ENCODE peak calls at places on chromosomes 5 and 9, in nine cellular contexts. One of them, this sample, is unnamed.
A peak's percentile ranks its signal among the peaks of the same experiment; 100 is the strongest.

GRCh38 chr5:148934895-148935400 is 108.5 kb downstream of the ADRB2 start:
- DNase-seq in AG09309: no peak
- DNase-seq in psoas muscle: no peak
- DNase-seq in body of pancreas: no peak
- DNase-seq in spleen: no peak
- DNase-seq in CD8-positive, alpha-beta memory T cell: no peak
- DNase-seq in neural progenitor cell: no peak
- DNase-seq in HAP-1: no peak
- DNase-seq in right atrium auricular region: no peak
- DNase-seq in this sample: no peak

GRCh38 chr9:124340219-124341069 is 74.8 kb downstream of the PSMB7 start:
- DNase-seq in AG09309: no peak
- DNase-seq in psoas muscle: no peak
- DNase-seq in body of pancreas: no peak
- DNase-seq in spleen: no peak
- DNase-seq in CD8-positive, alpha-beta memory T cell: no peak
- DNase-seq in neural progenitor cell: no peak
- DNase-seq in HAP-1: no peak
- DNase-seq in right atrium auricular region: no peak
- DNase-seq in this sample: peak; percentile 25

GRCh38 chr9:113349434-113350337 is at the start of gene BSPRY:
- DNase-seq in AG09309: no peak
- DNase-seq in psoas muscle: no peak
- DNase-seq in body of pancreas: peak; percentile 70
- DNase-seq in spleen: peak; percentile 85
- DNase-seq in CD8-positive, alpha-beta memory T cell: peak; percentile 51
- DNase-seq in neural progenitor cell: peak; percentile 66
- DNase-seq in HAP-1: peak; percentile 39
- DNase-seq in right atrium auricular region: no peak
- DNase-seq in this sample: peak; percentile 53

GRCh38 chr5:32445831-32446614 is 1.5 kb upstream of the ZFR start:
- DNase-seq in AG09309: no peak
- DNase-seq in psoas muscle: no peak
- DNase-seq in body of pancreas: no peak
- DNase-seq in spleen: no peak
- DNase-seq in CD8-positive, alpha-beta memory T cell: no peak
- DNase-seq in neural progenitor cell: no peak
- DNase-seq in HAP-1: no peak
- DNase-seq in right atrium auricular region: no peak
- DNase-seq in this sample: no peak

GRCh38 chr5:38382898-38383297 is 124.5 kb downstream of the EGFLAM start:
- DNase-seq in AG09309: no peak
- DNase-seq in psoas muscle: peak; percentile 35
- DNase-seq in body of pancreas: peak; percentile 71
- DNase-seq in spleen: peak; percentile 76
- DNase-seq in CD8-positive, alpha-beta memory T cell: peak; percentile 41
- DNase-seq in neural progenitor cell: peak; percentile 81
- DNase-seq in HAP-1: peak; percentile 79
- DNase-seq in right atrium auricular region: peak; percentile 67
- DNase-seq in this sample: peak; percentile 63

GRCh38 chr5:33343661-33344327 is 97.0 kb upstream of the TARS1 start:
- DNase-seq in AG09309: no peak
- DNase-seq in psoas muscle: no peak
- DNase-seq in body of pancreas: no peak
- DNase-seq in spleen: no peak
- DNase-seq in CD8-positive, alpha-beta memory T cell: no peak
- DNase-seq in neural progenitor cell: no peak
- DNase-seq in HAP-1: no peak
- DNase-seq in right atrium auricular region: no peak
- DNase-seq in this sample: no peak

GRCh38 chr5:66222455-66222854 is 78.4 kb downstream of the SREK1 start:
- DNase-seq in AG09309: no peak
- DNase-seq in psoas muscle: no peak
- DNase-seq in body of pancreas: no peak
- DNase-seq in spleen: no peak
- DNase-seq in CD8-positive, alpha-beta memory T cell: no peak
- DNase-seq in neural progenitor cell: no peak
- DNase-seq in HAP-1: no peak
- DNase-seq in right atrium auricular region: no peak
- DNase-seq in this sample: no peak

GRCh38 chr5:43019615-43020293 is 20.4 kb downstream of the ANXA2R start:
- DNase-seq in AG09309: no peak
- DNase-seq in psoas muscle: peak; percentile 61
- DNase-seq in body of pancreas: peak; percentile 62
- DNase-seq in spleen: peak; percentile 93
- DNase-seq in CD8-positive, alpha-beta memory T cell: peak; percentile 87
- DNase-seq in neural progenitor cell: peak; percentile 89
- DNase-seq in HAP-1: peak; percentile 81
- DNase-seq in right atrium auricular region: no peak
- DNase-seq in this sample: peak; percentile 81

DNA sequence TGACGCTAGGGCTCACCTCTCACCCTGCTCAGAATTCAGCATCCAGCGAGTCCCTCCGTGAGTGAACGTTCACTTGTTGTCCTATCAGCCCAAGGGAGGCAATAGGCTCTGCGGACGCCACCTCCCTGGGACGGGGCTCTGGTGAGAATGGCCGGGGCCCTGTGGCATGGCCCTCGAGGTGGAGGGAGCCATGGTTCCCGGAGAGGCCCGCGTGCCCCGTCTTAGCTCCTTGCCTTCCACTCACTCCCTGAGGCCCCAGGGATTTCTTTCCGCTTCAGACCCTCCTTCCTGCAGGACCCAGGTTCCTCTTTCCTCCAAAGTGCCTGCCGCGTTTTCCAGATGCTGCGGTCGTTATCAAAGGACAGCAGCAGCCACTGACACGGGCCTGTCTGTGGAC is 21.5 kb downstream of the EXOC3 start:
- DNase-seq in AG09309: no peak
- DNase-seq in psoas muscle: no peak
- DNase-seq in body of pancreas: no peak
- DNase-seq in spleen: peak; percentile 76
- DNase-seq in CD8-positive, alpha-beta memory T cell: no peak
- DNase-seq in neural progenitor cell: no peak
- DNase-seq in HAP-1: no peak
- DNase-seq in right atrium auricular region: no peak
- DNase-seq in this sample: no peak
- H3K4me3 ChIP-seq in AG09309: no peak overlapping the region
- H3K4me3 ChIP-seq in psoas muscle: no peak overlapping the region
- H3K4me3 ChIP-seq in body of pancreas: no peak overlapping the region
- H3K4me3 ChIP-seq in spleen: no peak overlapping the region
- H3K4me3 ChIP-seq in CD8-positive, alpha-beta memory T cell: peak overlapping the region; percentile 19
- H3K4me3 ChIP-seq in neural progenitor cell: no peak overlapping the region
- H3K4me3 ChIP-seq in HAP-1: no peak overlapping the region
- H3K4me3 ChIP-seq in right atrium auricular region: no peak overlapping the region
- H3K4me3 ChIP-seq in this sample: no peak overlapping the region

GRCh38 chr5:58456486-58456885 is 3.4 kb downstream of the PLK2 start:
- DNase-seq in AG09309: no peak
- DNase-seq in psoas muscle: no peak
- DNase-seq in body of pancreas: no peak
- DNase-seq in spleen: no peak
- DNase-seq in CD8-positive, alpha-beta memory T cell: no peak
- DNase-seq in neural progenitor cell: no peak
- DNase-seq in HAP-1: no peak
- DNase-seq in right atrium auricular region: no peak
- DNase-seq in this sample: no peak

GRCh38 chr5:58455495-58455894 is 4.4 kb downstream of the PLK2 start:
- DNase-seq in AG09309: no peak
- DNase-seq in psoas muscle: no peak
- DNase-seq in body of pancreas: no peak
- DNase-seq in spleen: no peak
- DNase-seq in CD8-positive, alpha-beta memory T cell: no peak
- DNase-seq in neural progenitor cell: no peak
- DNase-seq in HAP-1: no peak
- DNase-seq in right atrium auricular region: no peak
- DNase-seq in this sample: no peak

GRCh38 chr5:58457040-58457439 is 2.8 kb downstream of the PLK2 start:
- DNase-seq in AG09309: no peak
- DNase-seq in psoas muscle: no peak
- DNase-seq in body of pancreas: no peak
- DNase-seq in spleen: no peak
- DNase-seq in CD8-positive, alpha-beta memory T cell: no peak
- DNase-seq in neural progenitor cell: no peak
- DNase-seq in HAP-1: no peak
- DNase-seq in right atrium auricular region: no peak
- DNase-seq in this sample: no peak

GRCh38 chr5:58455066-58455465 is 4.8 kb downstream of the PLK2 start:
- DNase-seq in AG09309: peak; percentile 70
- DNase-seq in psoas muscle: no peak
- DNase-seq in body of pancreas: no peak
- DNase-seq in spleen: no peak
- DNase-seq in CD8-positive, alpha-beta memory T cell: no peak
- DNase-seq in neural progenitor cell: no peak
- DNase-seq in HAP-1: no peak
- DNase-seq in right atrium auricular region: no peak
- DNase-seq in this sample: no peak

GRCh38 chr5:58455966-58456365 is 3.9 kb downstream of the PLK2 start:
- DNase-seq in AG09309: no peak
- DNase-seq in psoas muscle: no peak
- DNase-seq in body of pancreas: no peak
- DNase-seq in spleen: no peak
- DNase-seq in CD8-positive, alpha-beta memory T cell: no peak
- DNase-seq in neural progenitor cell: no peak
- DNase-seq in HAP-1: no peak
- DNase-seq in right atrium auricular region: no peak
- DNase-seq in this sample: no peak
- H3K4me3 ChIP-seq in AG09309: peak overlapping the region; percentile 18
- H3K4me3 ChIP-seq in psoas muscle: peak overlapping the region; percentile 86
- H3K4me3 ChIP-seq in body of pancreas: no peak overlapping the region
- H3K4me3 ChIP-seq in spleen: peak overlapping the region; percentile 69
- H3K4me3 ChIP-seq in CD8-positive, alpha-beta memory T cell: no peak overlapping the region
- H3K4me3 ChIP-seq in neural progenitor cell: no peak overlapping the region
- H3K4me3 ChIP-seq in HAP-1: no peak overlapping the region
- H3K4me3 ChIP-seq in right atrium auricular region: peak overlapping the region; percentile 97
- H3K4me3 ChIP-seq in this sample: peak overlapping the region; percentile 78

DNA sequence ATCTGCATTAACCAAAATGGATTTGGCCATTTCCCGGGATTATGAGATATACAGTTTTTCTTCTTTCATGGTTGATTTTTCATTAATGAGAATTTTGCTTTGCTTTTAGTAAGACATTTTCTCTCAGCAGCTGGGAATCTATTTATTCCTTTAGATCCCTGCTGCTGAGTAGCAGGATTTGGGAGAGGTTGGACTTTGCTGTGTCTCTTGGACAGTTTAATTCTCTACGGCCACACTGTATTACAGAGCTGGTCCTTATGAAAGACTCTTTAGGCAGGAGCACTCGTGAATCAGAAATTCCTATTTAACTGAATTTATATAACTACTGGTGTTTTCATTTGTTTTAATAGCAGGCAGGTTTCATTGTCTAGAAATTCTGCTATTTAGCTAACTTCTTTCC is 1.6 kb downstream of the UNC13B start:
- DNase-seq in AG09309: no peak
- DNase-seq in psoas muscle: no peak
- DNase-seq in body of pancreas: no peak
- DNase-seq in spleen: no peak
- DNase-seq in CD8-positive, alpha-beta memory T cell: no peak
- DNase-seq in neural progenitor cell: no peak
- DNase-seq in HAP-1: no peak
- DNase-seq in right atrium auricular region: no peak
- DNase-seq in this sample: no peak
- H3K4me3 ChIP-seq in AG09309: no peak overlapping the region
- H3K4me3 ChIP-seq in psoas muscle: peak overlapping the region; percentile 80
- H3K4me3 ChIP-seq in body of pancreas: no peak overlapping the region
- H3K4me3 ChIP-seq in spleen: no peak overlapping the region
- H3K4me3 ChIP-seq in CD8-positive, alpha-beta memory T cell: no peak overlapping the region
- H3K4me3 ChIP-seq in neural progenitor cell: peak overlapping the region; percentile 85
- H3K4me3 ChIP-seq in HAP-1: peak overlapping the region; percentile 80
- H3K4me3 ChIP-seq in right atrium auricular region: peak overlapping the region; percentile 83
- H3K4me3 ChIP-seq in this sample: peak overlapping the region; percentile 76

GRCh38 chr9:136671254-136671614 is 8.5 kb downstream of the EGFL7 start:
- DNase-seq in AG09309: no peak
- DNase-seq in psoas muscle: no peak
- DNase-seq in body of pancreas: peak; percentile 56
- DNase-seq in spleen: no peak
- DNase-seq in CD8-positive, alpha-beta memory T cell: no peak
- DNase-seq in neural progenitor cell: no peak
- DNase-seq in HAP-1: no peak
- DNase-seq in right atrium auricular region: no peak
- DNase-seq in this sample: no peak

GRCh38 chr9:136667940-136668760 is 5.4 kb downstream of the EGFL7 start:
- DNase-seq in AG09309: no peak
- DNase-seq in psoas muscle: no peak
- DNase-seq in body of pancreas: no peak
- DNase-seq in spleen: no peak
- DNase-seq in CD8-positive, alpha-beta memory T cell: no peak
- DNase-seq in neural progenitor cell: no peak
- DNase-seq in HAP-1: no peak
- DNase-seq in right atrium auricular region: no peak
- DNase-seq in this sample: no peak

GRCh38 chr9:136668983-136669790 is 6.5 kb downstream of the EGFL7 start:
- DNase-seq in AG09309: no peak
- DNase-seq in psoas muscle: no peak
- DNase-seq in body of pancreas: peak; percentile 71
- DNase-seq in spleen: no peak
- DNase-seq in CD8-positive, alpha-beta memory T cell: no peak
- DNase-seq in neural progenitor cell: no peak
- DNase-seq in HAP-1: peak; percentile 44
- DNase-seq in right atrium auricular region: no peak
- DNase-seq in this sample: no peak

GRCh38 chr9:136670571-136671253 is 8.0 kb downstream of the EGFL7 start:
- DNase-seq in AG09309: no peak
- DNase-seq in psoas muscle: no peak
- DNase-seq in body of pancreas: no peak
- DNase-seq in spleen: no peak
- DNase-seq in CD8-positive, alpha-beta memory T cell: no peak
- DNase-seq in neural progenitor cell: no peak
- DNase-seq in HAP-1: no peak
- DNase-seq in right atrium auricular region: no peak
- DNase-seq in this sample: no peak

DNA sequence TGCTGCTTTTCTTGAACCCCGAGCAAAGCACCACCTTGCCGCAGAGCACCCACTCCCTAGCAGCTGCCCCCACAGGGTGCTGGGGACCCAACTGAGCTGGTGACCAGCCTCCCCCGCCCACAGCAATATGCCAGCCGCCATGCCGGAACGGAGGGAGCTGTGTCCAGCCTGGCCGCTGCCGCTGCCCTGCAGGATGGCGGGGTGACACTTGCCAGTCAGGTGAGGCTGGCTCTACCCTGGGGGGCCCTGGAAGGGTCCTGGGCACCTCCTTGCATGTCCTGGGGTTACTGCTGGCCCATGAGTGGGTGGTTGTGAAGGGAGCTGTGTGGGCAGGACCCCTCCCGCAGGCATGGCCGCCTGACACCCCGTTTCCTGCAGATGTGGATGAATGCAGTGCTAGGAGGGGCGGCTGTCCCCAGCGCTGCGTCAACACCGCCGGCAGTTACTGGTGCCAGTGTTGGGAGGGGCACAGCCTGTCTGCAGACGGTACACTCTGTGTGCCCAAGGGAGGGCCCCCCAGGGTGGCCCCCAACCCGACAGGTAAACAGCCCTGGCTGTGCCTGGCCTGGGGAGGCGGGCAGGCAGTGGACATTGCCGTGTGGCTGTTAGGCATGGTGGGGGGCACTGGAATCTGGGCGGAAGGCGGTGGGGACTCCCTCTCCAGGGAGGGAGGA is 7.2 kb downstream of the EGFL7 start:
- DNase-seq in AG09309: no peak
- DNase-seq in psoas muscle: no peak
- DNase-seq in body of pancreas: no peak
- DNase-seq in spleen: no peak
- DNase-seq in CD8-positive, alpha-beta memory T cell: no peak
- DNase-seq in neural progenitor cell: no peak
- DNase-seq in HAP-1: no peak
- DNase-seq in right atrium auricular region: no peak
- DNase-seq in this sample: no peak
- H3K4me3 ChIP-seq in AG09309: no peak overlapping the region
- H3K4me3 ChIP-seq in psoas muscle: peak overlapping the region; percentile 60
- H3K4me3 ChIP-seq in body of pancreas: no peak overlapping the region
- H3K4me3 ChIP-seq in spleen: peak overlapping the region; percentile 69
- H3K4me3 ChIP-seq in CD8-positive, alpha-beta memory T cell: no peak overlapping the region
- H3K4me3 ChIP-seq in neural progenitor cell: no peak overlapping the region
- H3K4me3 ChIP-seq in HAP-1: no peak overlapping the region
- H3K4me3 ChIP-seq in right atrium auricular region: peak overlapping the region; percentile 66
- H3K4me3 ChIP-seq in this sample: peak overlapping the region; percentile 59

This sample was measured in lower lobe of right lung.